ENCODE peak calls at places on chromosomes 11 and 22, in four cellular contexts. I is K562, G is H1, Z is HepG2. N is an unnamed sample.

GRCh38 chr11:123206671-123207421 is 11.8 kb upstream of the CLMP start:
- DNase-seq in I (no peak), G (no peak), Z (no peak), N (no peak)

GRCh38 chr11:81331073-81331472 is 1402.6 kb downstream of the FAM181B start:
- DNase-seq in I (no peak), G (no peak), Z (no peak), N (no peak)

GRCh38 chr11:62611705-62612365 is 740 bp downstream of the EML3 start:
- DNase-seq in I (peak; percentile 64), G (peak; percentile 56), Z (no peak), N (no peak)

GRCh38 chr11:119352857-119353260 is 6.4 kb upstream of the MFRP start:
- DNase-seq in I (peak; percentile 63), G (no peak), Z (peak; percentile 92), N (no peak)

GRCh38 chr11:12008790-12009616 is 577 bp upstream of the DKK3 start:
- DNase-seq in I (peak; percentile 94), G (peak; percentile 88), Z (no peak), N (no peak)

GRCh38 chr11:12009617-12010321 is 1.3 kb upstream of the DKK3 start:
- DNase-seq in I (no peak), G (no peak), Z (no peak), N (no peak)

GRCh38 chr11:60978546-60979380 is 7.3 kb downstream of the CD6 start:
- DNase-seq in I (no peak), G (no peak), Z (no peak), N (peak; percentile 21)

GRCh38 chr22:16960220-16960883 is 47.7 kb downstream of the GAB4 start:
- DNase-seq in I (no peak), G (peak; percentile 19), Z (no peak), N (no peak)

GRCh38 chr22:36562261-36562835 is 33.4 kb upstream of the EIF3D start:
- DNase-seq in I (no peak), G (no peak), Z (no peak), N (no peak)

GRCh38 chr11:63838150-63838681 is 694 bp upstream of the MARK2 start:
- DNase-seq in I (no peak), G (no peak), Z (no peak), N (peak; percentile 87)

GRCh38 chr11:108221981-108222685 is at the start of gene NPAT:
- DNase-seq in I (no peak), G (no peak), Z (no peak), N (no peak)

GRCh38 chr11:72848846-72849466 is 34.7 kb downstream of the ATG16L2 start:
- DNase-seq in I (no peak), G (peak; percentile 57), Z (peak; percentile 29), N (no peak)

GRCh38 chr11:114280696-114281095 is 15.5 kb upstream of the NNMT start:
- DNase-seq in I (peak; percentile 81), G (peak; percentile 87), Z (peak; percentile 46), N (no peak)

GRCh38 chr11:102268985-102269470 is 48.3 kb upstream of the BIRC3 start:
- DNase-seq in I (no peak), G (no peak), Z (no peak), N (no peak)

GRCh38 chr22:40183029-40183581 is 5.4 kb downstream of the TNRC6B start:
- DNase-seq in I (no peak), G (no peak), Z (peak; percentile 68), N (no peak)
- TF ChIP-seq HDAC6 in I (no peak), G (no peak), Z (no peak), N (no peak)

GRCh38 chr11:76269661-76270322 is 63.5 kb upstream of the WNT11 start:
- DNase-seq in I (no peak), G (no peak), Z (no peak), N (no peak)

GRCh38 chr11:76267563-76267962 is 61.3 kb upstream of the WNT11 start:
- DNase-seq in I (no peak), G (no peak), Z (no peak), N (no peak)

GRCh38 chr11:76268498-76268897 is 62.2 kb upstream of the WNT11 start:
- DNase-seq in I (no peak), G (no peak), Z (no peak), N (no peak)

GRCh38 chr11:76270387-76270786 is 64.1 kb upstream of the WNT11 start:
- DNase-seq in I (no peak), G (no peak), Z (no peak), N (no peak)

DNA sequence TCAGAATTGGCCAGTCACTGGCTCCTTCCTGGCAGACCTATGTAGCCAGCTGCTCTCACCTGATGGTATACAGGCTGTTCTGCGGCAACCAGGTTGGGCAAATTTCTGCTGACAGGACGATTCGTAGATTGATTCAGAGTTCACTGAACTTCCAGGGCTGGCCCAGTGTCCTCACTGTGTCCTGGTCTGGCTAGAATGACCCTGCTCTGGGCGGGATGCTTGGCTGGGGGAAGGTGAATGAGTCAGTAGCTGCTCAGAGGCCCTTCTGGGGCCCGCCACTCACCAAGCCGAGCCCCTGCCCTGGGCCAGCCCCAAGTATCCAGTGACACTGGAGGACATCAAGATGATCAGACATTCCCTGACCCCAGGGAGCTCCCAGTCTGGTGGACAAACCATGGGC is 62.9 kb upstream of the WNT11 start:
- DNase-seq in I (no peak), G (no peak), Z (no peak), N (no peak)
- TF ChIP-seq HDAC6 in I (no peak), G (no peak), Z (no peak), N (no peak)

GRCh38 chr22:46007848-46008261 is 30.9 kb upstream of the WNT7B start:
- DNase-seq in I (no peak), G (no peak), Z (no peak), N (no peak)
- TF ChIP-seq HDAC6 in I (no peak), G (no peak), Z (no peak), N (no peak)

GRCh38 chr11:65802841-65803240 is 16.0 kb downstream of the OVOL1 start:
- DNase-seq in I (no peak), G (no peak), Z (no peak), N (peak; percentile 71)
- TF ChIP-seq HDAC6 in I (no peak), G (no peak), Z (no peak), N (no peak)

GRCh38 chr11:69718912-69719311 is 15.1 kb upstream of the FGF19 start:
- DNase-seq in I (no peak), G (no peak), Z (no peak), N (no peak)

GRCh38 chr11:69726019-69726418 is 22.2 kb upstream of the FGF19 start:
- DNase-seq in I (no peak), G (no peak), Z (no peak), N (no peak)

GRCh38 chr11:69721061-69721460 is 17.2 kb upstream of the FGF19 start:
- DNase-seq in I (no peak), G (no peak), Z (no peak), N (no peak)

GRCh38 chr11:69718147-69718546 is 14.3 kb upstream of the FGF19 start:
- DNase-seq in I (peak; percentile 75), G (peak; percentile 84), Z (peak; percentile 30), N (no peak)

GRCh38 chr11:69721745-69722144 is 17.9 kb upstream of the FGF19 start:
- DNase-seq in I (no peak), G (no peak), Z (no peak), N (no peak)
- TF ChIP-seq HDAC6 in I (no peak), G (no peak), Z (no peak), N (no peak)

DNA sequence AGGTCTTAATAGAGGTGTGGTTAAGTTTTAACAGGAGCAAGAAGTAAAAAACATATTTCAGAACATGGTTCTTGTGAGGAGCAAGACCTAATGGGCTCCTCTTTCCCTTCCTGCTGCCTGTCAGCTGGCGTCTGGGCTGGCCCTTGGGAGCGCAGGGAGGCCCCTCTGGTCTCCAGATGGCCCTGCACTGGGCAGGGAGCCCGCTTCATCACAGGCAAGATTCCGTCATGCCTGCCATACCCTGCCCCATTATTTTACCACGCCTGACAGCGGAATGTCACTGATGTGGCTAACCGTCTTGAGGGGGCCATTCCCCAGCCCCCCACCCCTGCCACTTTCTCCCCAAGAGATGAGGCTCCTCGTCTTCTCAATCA is 17.3 kb upstream of the EFCAB6 start:
- DNase-seq in I (no peak), G (no peak), Z (no peak), N (no peak)
- TF ChIP-seq HDAC6 in I (no peak), G (no peak), Z (no peak), N (no peak)

GRCh38 chr11:33930317-33931021 is 38.6 kb upstream of the LMO2 start:
- DNase-seq in I (no peak), G (no peak), Z (no peak), N (no peak)
- TF ChIP-seq HDAC6 in I (no peak), G (no peak), Z (no peak), N (no peak)

GRCh38 chr11:117387992-117388765 is 60.5 kb downstream of the CEP164 start:
- DNase-seq in I (no peak), G (no peak), Z (no peak), N (no peak)
- TF ChIP-seq HDAC6 in I (no peak), G (no peak), Z (no peak), N (no peak)